ENCODE peak calls at places on chromosome 1, in four cellular contexts. I is cardiac fibroblast, S is GM23338, M is AG04450. V is an unnamed sample.

GRCh38 chr1:32333251-32333963 is 2.6 kb downstream of the MARCKSL1 start:
- DNase-seq in I (no peak), S (no peak), M (no peak), V (no peak)

GRCh38 chr1:76955652-76956051 is 88.4 kb downstream of the ST6GALNAC5 start:
- DNase-seq in I (peak; percentile 2), S (no peak), M (no peak), V (no peak)

GRCh38 chr1:60589916-60590315 is 492.4 kb upstream of the NFIA start:
- DNase-seq in I (peak; percentile 30), S (no peak), M (no peak), V (no peak)

GRCh38 chr1:237467320-237467719 is 423.4 kb downstream of the ZP4 start:
- DNase-seq in I (no peak), S (no peak), M (no peak), V (no peak)

GRCh38 chr1:100622966-100623762 is 85.2 kb downstream of the GPR88 start:
- DNase-seq in I (peak; percentile 64), S (no peak), M (peak; percentile 80), V (peak; percentile 86)

GRCh38 chr1:117658676-117659075 is 52.8 kb downstream of the TENT5C start:
- DNase-seq in I (no peak), S (no peak), M (no peak), V (no peak)

GRCh38 chr1:33055210-33055991 is 18.7 kb upstream of the AK2 start:
- DNase-seq in I (peak; percentile 95), S (peak; percentile 90), M (peak; percentile 75), V (peak; percentile 73)

GRCh38 chr1:36204347-36204909 is 19.8 kb upstream of the THRAP3 start:
- DNase-seq in I (peak; percentile 71), S (no peak), M (no peak), V (no peak)

GRCh38 chr1:110370827-110371226 is 20.0 kb downstream of the SLC16A4 start:
- DNase-seq in I (peak; percentile 55), S (no peak), M (no peak), V (peak; percentile 80)

GRCh38 chr1:82108843-82109242 is 308.1 kb downstream of the ADGRL2 start:
- DNase-seq in I (no peak), S (no peak), M (no peak), V (no peak)

GRCh38 chr1:151568626-151569088 is 28.5 kb downstream of the TUFT1 start:
- DNase-seq in I (no peak), S (no peak), M (no peak), V (peak; percentile 78)

GRCh38 chr1:1778827-1779675 is 781 bp upstream of the NADK start:
- DNase-seq in I (no peak), S (peak; percentile 91), M (no peak), V (no peak)

GRCh38 chr1:236176337-236177336 is 34.3 kb downstream of the GPR137B start:
- DNase-seq in I (peak; percentile 12), S (no peak), M (no peak), V (no peak)

GRCh38 chr1:198643827-198644226 is 5.0 kb downstream of the PTPRC start:
- DNase-seq in I (no peak), S (no peak), M (no peak), V (no peak)

GRCh38 chr1:17735791-17736190 is 19.3 kb upstream of the ACTL8 start:
- DNase-seq in I (no peak), S (no peak), M (no peak), V (no peak)

GRCh38 chr1:164380893-164381292 is 178.1 kb upstream of the PBX1 start:
- DNase-seq in I (peak; percentile 3), S (no peak), M (no peak), V (no peak)

GRCh38 chr1:209618756-209619420 is 33.3 kb downstream of the LAMB3 start:
- DNase-seq in I (peak; percentile 7), S (no peak), M (no peak), V (no peak)

GRCh38 chr1:202117898-202118371 is 4.8 kb upstream of the GPR37L1 start:
- DNase-seq in I (no peak), S (no peak), M (no peak), V (no peak)

GRCh38 chr1:224245188-224245587 is 62.1 kb downstream of the DEGS1 start:
- DNase-seq in I (peak; percentile 66), S (no peak), M (no peak), V (no peak)

GRCh38 chr1:84467298-84467697 is 11.8 kb upstream of the RPF1 start:
- DNase-seq in I (no peak), S (no peak), M (no peak), V (peak; percentile 52)

GRCh38 chr1:183241446-183241845 is 55.4 kb downstream of the LAMC2 start:
- DNase-seq in I (peak; percentile 57), S (no peak), M (no peak), V (no peak)

GRCh38 chr1:118186026-118186425 is 998 bp upstream of the SPAG17 start:
- DNase-seq in I (no peak), S (no peak), M (no peak), V (no peak)

GRCh38 chr1:116990612-116991151 is 10.9 kb upstream of the CD101 start:
- DNase-seq in I (peak; percentile 99), S (no peak), M (no peak), V (peak; percentile 90)

GRCh38 chr1:232627645-232628334 is 2.1 kb downstream of the SIPA1L2 start:
- DNase-seq in I (peak; percentile 30), S (peak; percentile 89), M (no peak), V (peak; percentile 84)

GRCh38 chr1:179127163-179127895 is 45.5 kb downstream of the TOR3A start:
- DNase-seq in I (peak; percentile 69), S (no peak), M (no peak), V (peak; percentile 36)

GRCh38 chr1:98468111-98468717 is 193.3 kb upstream of the SNX7 start:
- DNase-seq in I (peak; percentile 82), S (peak; percentile 57), M (peak; percentile 39), V (peak; percentile 65)
- TF ChIP-seq CTCF in I (peak; percentile 88), S (peak; percentile 76), M (peak; percentile 96), V (peak; percentile 63)

DNA sequence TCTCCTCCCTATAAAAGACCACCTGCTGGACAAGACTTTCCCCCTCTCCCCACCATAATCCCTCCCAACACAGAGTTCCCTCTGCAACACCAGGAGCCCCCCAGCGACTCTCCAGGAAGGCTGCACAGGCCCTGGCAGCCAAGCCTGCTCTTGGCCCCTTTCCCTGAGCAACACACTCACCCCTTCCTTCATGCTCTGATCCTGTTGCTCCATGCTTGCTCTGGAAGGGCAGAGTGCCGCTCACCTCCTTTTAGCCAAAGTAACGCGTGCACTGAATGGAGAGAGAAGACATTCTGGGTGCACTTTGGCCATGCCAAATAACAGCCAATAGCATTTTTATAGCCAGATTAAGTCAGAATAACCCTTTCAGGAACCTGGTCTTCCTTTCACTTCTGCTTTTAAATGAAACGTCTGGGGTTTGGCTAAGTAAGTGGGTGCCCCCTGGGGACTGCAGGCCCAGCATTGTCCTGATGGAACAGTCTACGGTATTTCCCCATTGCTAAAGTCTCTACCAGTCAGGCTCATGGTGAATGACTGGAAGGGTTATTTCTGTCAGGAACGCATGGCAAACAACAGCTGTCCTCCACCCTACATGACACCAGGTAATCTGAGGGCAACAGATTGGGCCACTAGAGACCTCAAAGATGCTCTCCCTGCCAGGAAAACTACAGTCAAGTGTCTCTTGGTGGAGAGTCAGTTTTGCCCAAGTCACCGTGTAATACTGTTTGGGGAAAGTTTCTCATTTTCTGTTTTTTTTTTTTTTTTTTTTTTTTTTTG is at the start of gene SLC2A5:
- DNase-seq in I (peak; percentile 49), S (no peak), M (no peak), V (peak; percentile 34)
- TF ChIP-seq CTCF in I (no peak), S (no peak), M (no peak), V (no peak)

GRCh38 chr1:31122779-31123178 is 57.3 kb upstream of the PUM1 start:
- DNase-seq in I (peak; percentile 56), S (no peak), M (no peak), V (no peak)

GRCh38 chr1:31122101-31122735 is 56.7 kb upstream of the PUM1 start:
- DNase-seq in I (no peak), S (peak; percentile 44), M (no peak), V (no peak)

GRCh38 chr1:31127266-31127665 is 61.7 kb upstream of the PUM1 start:
- DNase-seq in I (peak; percentile 68), S (no peak), M (peak; percentile 29), V (no peak)
- TF ChIP-seq CTCF in I (peak; percentile 22), S (no peak), M (peak; percentile 40), V (no peak)

GRCh38 chr1:158189637-158190036 is 8.9 kb downstream of the CD1D start:
- DNase-seq in I (no peak), S (no peak), M (no peak), V (no peak)

GRCh38 chr1:158185770-158186705 is 5.3 kb downstream of the CD1D start:
- DNase-seq in I (peak; percentile 11), S (peak; percentile 61), M (no peak), V (peak; percentile 9)

GRCh38 chr1:158191299-158191698 is 10.6 kb downstream of the CD1D start:
- DNase-seq in I (no peak), S (peak; percentile 29), M (no peak), V (no peak)

GRCh38 chr1:158188618-158189017 is 7.9 kb downstream of the CD1D start:
- DNase-seq in I (no peak), S (no peak), M (no peak), V (no peak)
- TF ChIP-seq CTCF in I (no peak), S (no peak), M (no peak), V (no peak)

GRCh38 chr1:220879090-220879508 is at the start of gene HLX:
- DNase-seq in I (peak; percentile 96), S (peak; percentile 80), M (peak; percentile 79), V (peak; percentile 16)

GRCh38 chr1:220878223-220879081 is 791 bp upstream of the HLX start:
- DNase-seq in I (no peak), S (peak; percentile 38), M (no peak), V (no peak)

GRCh38 chr1:220876511-220877347 is 2.5 kb upstream of the HLX start:
- DNase-seq in I (peak; percentile 53), S (peak; percentile 84), M (no peak), V (no peak)

GRCh38 chr1:220879509-220880366 is 495 bp downstream of the HLX start:
- DNase-seq in I (peak; percentile 48), S (peak; percentile 73), M (no peak), V (no peak)

GRCh38 chr1:220877348-220878095 is 1.7 kb upstream of the HLX start:
- DNase-seq in I (no peak), S (peak; percentile 65), M (no peak), V (no peak)
- TF ChIP-seq CTCF in I (no peak), S (no peak), M (no peak), V (no peak)

DNA sequence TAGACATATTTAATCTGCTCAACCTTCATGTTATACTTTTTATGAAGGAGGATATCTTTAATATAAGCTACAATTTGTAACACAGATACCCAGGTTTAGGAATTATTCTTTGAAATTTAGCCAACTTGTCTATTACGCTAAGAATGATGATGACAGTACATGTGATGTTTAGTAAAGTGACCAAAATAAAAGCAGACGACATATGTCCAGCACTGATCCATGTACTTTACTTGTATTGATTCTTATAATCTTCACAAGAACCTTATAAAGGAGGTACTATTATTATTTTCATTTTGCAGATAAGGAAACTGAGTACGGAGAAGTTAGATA is 37.2 kb upstream of the ATG4C start:
- DNase-seq in I (no peak), S (no peak), M (no peak), V (no peak)
- TF ChIP-seq CTCF in I (no peak), S (no peak), M (no peak), V (no peak)

V was measured in bronchial epithelial cell.